ENCODE peak calls at places on chromosomes 1 and 21, in five cellular contexts. O, B, I, W and V are unnamed samples.

GRCh38 chr1:219041141-219041540 is 132.5 kb upstream of the LYPLAL1 start:
- DNase-seq in B (no peak), O (no peak), I (no peak), W (no peak), V (no peak)

GRCh38 chr1:92994105-92994712 is 32.9 kb upstream of the DIPK1A start:
- DNase-seq in B (peak), W (no peak), I (peak), O (peak), V (peak)

GRCh38 chr1:201610806-201611205 is 71.9 kb downstream of the NAV1 start:
- DNase-seq in O (no peak), W (no peak), B (no peak), I (no peak), V (no peak)

GRCh38 chr1:59055908-59056719 is 240.8 kb upstream of the FGGY start:
- DNase-seq in B (no peak), I (peak), O (no peak), W (no peak), V (peak)

GRCh38 chr1:243408479-243408878 is 152.6 kb downstream of the SDCCAG8 start:
- DNase-seq in B (no peak), I (no peak), O (no peak), W (no peak), V (no peak)

GRCh38 chr1:56436338-56436695 is 143.0 kb downstream of the PLPP3 start:
- DNase-seq in I (no peak), B (no peak), W (no peak), O (no peak), V (no peak)

GRCh38 chr1:7615138-7615537 is 156.0 kb upstream of the VAMP3 start:
- DNase-seq in I (no peak), W (no peak), B (no peak), O (no peak), V (no peak)

GRCh38 chr1:40310983-40311642 is 6.0 kb downstream of the COL9A2 start:
- DNase-seq in B (no peak), O (peak), I (no peak), W (no peak), V (no peak)

GRCh38 chr21:34156957-34157356 is 83.6 kb downstream of the MRPS6 start:
- DNase-seq in O (no peak), I (no peak), B (no peak), W (no peak), V (no peak)

GRCh38 chr1:168135982-168136708 is 585 bp downstream of the GPR161 start:
- DNase-seq in B (peak), O (peak), I (no peak), W (no peak), V (peak)

GRCh38 chr1:36471830-36472641 is 7.9 kb upstream of the MRPS15 start:
- DNase-seq in W (no peak), I (no peak), O (no peak), B (no peak), V (no peak)

GRCh38 chr1:115107501-115108260 is 18.4 kb upstream of the TSPAN2 start:
- DNase-seq in O (no peak), W (no peak), B (no peak), I (no peak), V (no peak)

GRCh38 chr1:185973645-185974044 is 239.5 kb downstream of the HMCN1 start:
- DNase-seq in O (peak), I (no peak), B (peak), W (no peak), V (no peak)

GRCh38 chr1:31795801-31796621 is 19.8 kb downstream of the SPOCD1 start:
- DNase-seq in I (peak), O (peak), B (peak), W (no peak), V (peak)

GRCh38 chr1:17852383-17852782 is 97.2 kb downstream of the ACTL8 start:
- DNase-seq in B (no peak), I (no peak), W (no peak), O (no peak), V (no peak)

GRCh38 chr1:47434051-47434842 is 3.6 kb upstream of the FOXD2 start:
- DNase-seq in I (peak), B (no peak), O (peak), W (no peak), V (peak)

GRCh38 chr1:170095976-170096725 is 21.7 kb upstream of the KIFAP3 start:
- DNase-seq in B (no peak), O (no peak), I (no peak), W (no peak), V (no peak)

GRCh38 chr1:1011388-1011949 is 1.8 kb upstream of the ISG15 start:
- DNase-seq in I (no peak), W (no peak), O (no peak), B (no peak), V (no peak)

GRCh38 chr1:225987491-225988316 is 11.4 kb downstream of the SDE2 start:
- DNase-seq in O (peak), B (peak), W (no peak), I (no peak), V (no peak)

GRCh38 chr1:202852163-202852904 is 36.6 kb downstream of the RABIF start:
- DNase-seq in O (peak), W (no peak), B (peak), I (peak), V (peak)

GRCh38 chr1:19433610-19433999 is 51.7 kb downstream of the CAPZB start:
- DNase-seq in I (no peak), B (no peak), W (no peak), O (no peak), V (no peak)

GRCh38 chr1:1918901-1919303 is at the start of gene TMEM52:
- DNase-seq in B (no peak), O (no peak), I (no peak), W (no peak), V (no peak)

GRCh38 chr1:116110507-116111195 is 548 bp upstream of the MAB21L3 start:
- DNase-seq in W (no peak), I (no peak), O (no peak), B (peak), V (no peak)

GRCh38 chr1:40906781-40907400 is 44.7 kb upstream of the CITED4 start:
- DNase-seq in I (no peak), O (no peak), B (no peak), W (no peak), V (no peak)

GRCh38 chr1:64315402-64315801 is 112.0 kb downstream of the UBE2U start:
- DNase-seq in O (no peak), B (no peak), W (no peak), I (no peak), V (no peak)

GRCh38 chr1:51636765-51637522 is 20.1 kb downstream of the OSBPL9 start:
- DNase-seq in O (no peak), B (peak), I (no peak), W (no peak), V (no peak)

GRCh38 chr1:17089496-17089895 is 29.8 kb downstream of the PADI2 start:
- DNase-seq in I (no peak), B (no peak), O (no peak), W (peak), V (no peak)

GRCh38 chr1:16386454-16387113 is 19.5 kb downstream of the SZRD1 start:
- DNase-seq in W (no peak), B (peak), I (no peak), O (peak), V (no peak)

GRCh38 chr1:86205741-86206140 is 49.2 kb upstream of the COL24A1 start:
- DNase-seq in B (no peak), I (no peak), W (no peak), O (peak), V (no peak)

GRCh38 chr1:53959664-53960250 is 13.6 kb downstream of the LRRC42 start:
- DNase-seq in W (no peak), O (no peak), B (peak), I (no peak), V (no peak)

GRCh38 chr1:222794656-222795474 is 20.0 kb upstream of the DISP1 start:
- DNase-seq in B (peak), W (no peak), O (no peak), I (peak), V (no peak)